ENCODE peak calls at places on chromosomes 3 and 15, in eight cellular contexts. J, L, C, N, T, G, I and O are unnamed samples.

GRCh38 chr3:71461749-71462483 is 121.6 kb downstream of the FOXP1 start:
- DNase-seq in I (no peak), G (no peak), L (no peak), J (no peak), T (no peak), N (no peak), C (no peak), O (no peak)

GRCh38 chr3:106836906-106837305 is 540.3 kb upstream of the CCDC54 start:
- DNase-seq in J (no peak), I (no peak), C (no peak), G (no peak), N (no peak), L (no peak), T (no peak), O (no peak)

GRCh38 chr3:140387244-140387643 is 290.6 kb upstream of the TRIM42 start:
- DNase-seq in L (no peak), G (no peak), I (peak; percentile 2), N (no peak), C (no peak), T (no peak), J (no peak), O (no peak)

GRCh38 chr15:26773917-26774316 is 1.1 kb upstream of the GABRB3 start:
- DNase-seq in N (no peak), C (no peak), L (peak; percentile 16), G (no peak), J (peak; percentile 21), T (no peak), I (peak; percentile 83), O (no peak)

GRCh38 chr3:113501597-113501996 is 13.4 kb downstream of the SPICE1 start:
- DNase-seq in J (no peak), L (no peak), I (no peak), N (no peak), G (no peak), T (no peak), C (no peak), O (no peak)

GRCh38 chr3:129989391-129989790 is 14.9 kb downstream of the TRH start:
- DNase-seq in L (no peak), C (no peak), I (no peak), T (no peak), G (no peak), N (no peak), J (no peak), O (no peak)

GRCh38 chr15:52417501-52417900 is 111.2 kb downstream of the MYO5A start:
- DNase-seq in C (peak; percentile 96), L (no peak), N (no peak), I (no peak), T (peak; percentile 50), G (peak; percentile 75), J (no peak), O (no peak)

GRCh38 chr3:114764056-114764492 is 383.0 kb downstream of the ZBTB20 start:
- DNase-seq in C (peak; percentile 23), T (peak; percentile 18), N (no peak), I (no peak), J (no peak), L (no peak), G (no peak), O (no peak)

GRCh38 chr3:122668930-122669730 is 11.5 kb upstream of the PARP14 start:
- DNase-seq in J (no peak), G (peak; percentile 45), C (peak; percentile 79), I (no peak), T (peak; percentile 28), N (no peak), L (no peak), O (peak; percentile 49)

GRCh38 chr15:52789601-52790165 is 453 bp downstream of the ONECUT1 start:
- DNase-seq in L (peak; percentile 36), N (no peak), G (peak; percentile 21), J (peak; percentile 71), C (peak; percentile 16), I (peak; percentile 73), T (peak; percentile 16), O (no peak)

GRCh38 chr15:98900382-98900781 is 107.2 kb downstream of the PGPEP1L start:
- DNase-seq in L (no peak), G (no peak), T (peak; percentile 70), I (no peak), C (peak; percentile 59), N (no peak), J (no peak), O (no peak)

GRCh38 chr15:31206386-31207174 is 105.1 kb upstream of the TRPM1 start:
- DNase-seq in G (no peak), N (no peak), J (no peak), I (no peak), C (no peak), L (no peak), T (peak; percentile 26), O (no peak)

GRCh38 chr3:12451960-12452359 is 32.3 kb upstream of the TSEN2 start:
- DNase-seq in L (no peak), C (no peak), I (no peak), N (no peak), G (no peak), J (no peak), T (no peak), O (no peak)

GRCh38 chr3:147397155-147397888 is 9.0 kb downstream of the ZIC4 start:
- DNase-seq in J (no peak), G (no peak), N (no peak), L (peak; percentile 51), T (no peak), I (peak; percentile 90), C (peak; percentile 19), O (no peak)

GRCh38 chr3:184546252-184546651 is 15.3 kb upstream of the EPHB3 start:
- DNase-seq in L (no peak), J (no peak), T (no peak), G (no peak), I (peak; percentile 31), C (no peak), N (no peak), O (no peak)

GRCh38 chr3:165624761-165625160 is 212.5 kb downstream of the BCHE start:
- DNase-seq in I (no peak), N (no peak), G (no peak), J (no peak), L (no peak), T (peak; percentile 53), C (peak; percentile 38), O (no peak)

GRCh38 chr3:24315991-24316390 is 178.7 kb downstream of the THRB start:
- DNase-seq in L (no peak), J (no peak), I (no peak), N (no peak), C (peak; percentile 62), G (peak; percentile 17), T (peak; percentile 13), O (no peak)

GRCh38 chr3:11498646-11499045 is 145.1 kb downstream of the VGLL4 start:
- DNase-seq in J (no peak), T (peak; percentile 87), G (peak; percentile 43), C (peak; percentile 83), N (no peak), I (no peak), L (no peak), O (no peak)

GRCh38 chr3:62051506-62051905 is 321.8 kb downstream of the FEZF2 start:
- DNase-seq in T (peak; percentile 40), J (peak; percentile 48), C (peak; percentile 41), N (no peak), L (peak; percentile 21), G (peak; percentile 23), I (peak; percentile 78), O (no peak)
- TF ChIP-seq CTCF in T (peak; percentile 38), J (no peak), C (peak; percentile 36), N (peak; percentile 51), L (peak; percentile 36), G (peak; percentile 38), I (peak; percentile 76), O (peak; percentile 29)

GRCh38 chr3:42442640-42443039 is 32.2 kb upstream of the LYZL4 start:
- DNase-seq in C (no peak), J (no peak), G (no peak), L (no peak), N (no peak), T (no peak), I (peak; percentile 78), O (no peak)
- TF ChIP-seq CTCF in C (peak; percentile 1), J (no peak), G (peak; percentile 12), L (peak; percentile 28), N (no peak), T (no peak), I (peak; percentile 64), O (peak; percentile 4)

DNA sequence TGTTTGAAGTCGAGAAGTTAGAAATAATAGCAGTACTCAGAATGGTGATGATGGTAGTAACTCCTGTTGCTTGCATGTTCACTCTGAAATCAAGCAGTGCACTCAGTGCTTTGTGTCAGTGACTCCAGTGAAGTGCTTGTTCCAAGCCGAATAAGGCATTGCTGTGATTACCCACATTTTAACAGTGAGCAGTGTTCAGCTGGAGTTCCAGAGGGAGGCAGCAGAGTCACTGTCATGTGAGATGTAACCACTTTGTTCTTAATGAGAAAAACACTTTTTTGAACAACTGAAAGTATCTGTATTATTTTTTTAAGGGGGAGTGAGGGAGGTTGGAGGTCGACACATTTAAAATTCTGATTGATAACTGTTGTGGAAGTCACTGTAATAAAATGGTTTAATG is 3.7 kb downstream of the MDFIC2 start:
- DNase-seq in G (no peak), T (peak; percentile 3), I (peak; percentile 67), C (peak; percentile 2), J (no peak), N (no peak), L (peak; percentile 23), O (no peak)
- TF ChIP-seq CTCF in G (peak; percentile 11), T (no peak), I (peak; percentile 68), C (no peak), J (no peak), N (peak; percentile 42), L (no peak), O (peak; percentile 43)

GRCh38 chr3:194270627-194271458 is 80.3 kb downstream of the CPN2 start:
- DNase-seq in L (no peak), G (peak; percentile 35), C (peak; percentile 77), J (no peak), N (peak; percentile 63), I (peak; percentile 70), T (peak; percentile 72), O (no peak)

GRCh38 chr3:194268659-194269487 is 82.3 kb downstream of the CPN2 start:
- DNase-seq in G (no peak), L (no peak), J (no peak), C (no peak), N (no peak), T (no peak), I (peak; percentile 38), O (no peak)

GRCh38 chr3:194267744-194268658 is 83.1 kb downstream of the CPN2 start:
- DNase-seq in L (no peak), I (peak; percentile 44), G (no peak), C (peak; percentile 97), T (peak; percentile 99), N (no peak), J (no peak), O (no peak)

GRCh38 chr3:194271459-194272035 is 79.6 kb downstream of the CPN2 start:
- DNase-seq in N (no peak), T (no peak), G (no peak), I (no peak), L (no peak), C (peak; percentile 40), J (no peak), O (no peak)

DNA sequence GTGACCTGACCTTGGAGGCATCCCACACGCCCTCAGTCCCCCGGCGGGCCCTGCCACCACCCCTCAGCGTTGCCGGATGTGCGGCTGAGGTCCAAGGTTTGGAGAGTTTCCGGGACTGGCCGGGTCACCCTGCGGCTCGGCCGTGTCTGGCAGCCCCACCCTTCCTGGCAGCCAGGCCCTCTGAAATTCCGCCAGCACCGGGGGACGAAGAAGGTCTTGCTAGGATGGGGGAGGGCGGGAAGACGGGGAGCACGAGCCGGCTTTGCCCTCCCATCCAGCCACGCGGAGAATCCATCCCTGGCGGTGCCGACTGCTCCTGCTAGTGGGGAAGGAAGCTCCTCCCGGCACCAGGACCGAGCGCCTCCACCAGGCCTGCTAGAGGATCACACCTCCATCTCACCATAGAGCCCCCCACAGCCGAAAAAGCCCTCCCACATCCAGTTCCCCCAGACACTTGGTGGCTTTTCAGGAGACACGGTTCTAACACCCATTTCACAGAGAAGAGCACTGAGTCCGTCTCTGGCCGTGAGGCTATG is 81.5 kb downstream of the CPN2 start:
- DNase-seq in I (peak; percentile 91), J (peak; percentile 44), C (peak; percentile 72), N (no peak), L (no peak), T (peak; percentile 96), G (no peak), O (no peak)
- TF ChIP-seq CTCF in I (peak; percentile 78), J (no peak), C (peak; percentile 41), N (no peak), L (peak; percentile 28), T (peak; percentile 67), G (no peak), O (peak; percentile 5)